ENCODE peak calls at places on chromosomes 4 and X, in seven cellular contexts. B is tibial artery, G is body of pancreas, D is neuronal stem cell, I is A549, W is heart right ventricle, K is tibial nerve. F is an unnamed sample. For H3K4me1, the result is how much of the 10 kb centered on the place peaks cover.

GRCh38 chr4:85798011-85798770 is 323.2 kb downstream of the ARHGAP24 start:
- DNase-seq in W (no peak), K (no peak), G (no peak), D (no peak), B (no peak), I (no peak), F (no peak)

GRCh38 chr4:47930971-47931804 is 16.8 kb upstream of the NFXL1 start:
- DNase-seq in K (no peak), W (no peak), G (peak), B (no peak), I (no peak), D (no peak), F (no peak)

GRCh38 chr4:136680271-136680670 is 852.0 kb downstream of the PCDH18 start:
- DNase-seq in K (no peak), G (no peak), I (no peak), D (no peak), B (no peak), W (no peak), F (no peak)

GRCh38 chr4:108811486-108811885 is 48.6 kb upstream of the ETNPPL start:
- DNase-seq in B (no peak), I (no peak), K (no peak), D (no peak), W (no peak), G (no peak), F (no peak)

GRCh38 chrX:153966841-153967535 is 4.6 kb downstream of the HCFC1 start:
- DNase-seq in K (no peak), D (no peak), B (no peak), I (no peak), G (no peak), W (no peak), F (no peak)

GRCh38 chrX:123975180-123975579 is 13.7 kb downstream of the STAG2 start:
- DNase-seq in B (no peak), K (no peak), W (no peak), G (peak), I (no peak), D (no peak), F (no peak)

GRCh38 chrX:103480526-103480925 is 38.8 kb downstream of the RAB40A start:
- DNase-seq in I (no peak), D (no peak), W (no peak), K (no peak), G (no peak), B (no peak), F (no peak)

GRCh38 chr4:173469622-173470021 is 60.4 kb downstream of the HAND2 start:
- DNase-seq in D (no peak), I (no peak), K (no peak), B (no peak), G (no peak), W (no peak), F (no peak)

GRCh38 chrX:18983711-18984380 is at the start of gene PHKA2:
- DNase-seq in I (no peak), W (peak), D (no peak), G (peak), B (peak), K (peak), F (peak)

GRCh38 chrX:123629502-123629901 is 103.3 kb downstream of the THOC2 start:
- DNase-seq in G (no peak), W (no peak), I (no peak), B (no peak), K (no peak), D (no peak), F (no peak)

GRCh38 chr4:188002346-188002745 is 6.8 kb downstream of the ZFP42 start:
- DNase-seq in G (no peak), B (no peak), I (no peak), D (no peak), W (no peak), K (no peak), F (no peak)

GRCh38 chrX:40176979-40177430 is 79.2 kb upstream of the BCOR start:
- DNase-seq in B (no peak), W (no peak), I (no peak), K (no peak), G (peak), D (no peak), F (peak)

GRCh38 chr4:147799986-147800555 is 68.2 kb downstream of the ARHGAP10 start:
- DNase-seq in W (no peak), D (no peak), G (no peak), B (no peak), K (no peak), I (no peak), F (no peak)

GRCh38 chr4:665751-666435 is 8.2 kb downstream of the ATP5ME start:
- DNase-seq in G (no peak), I (no peak), B (no peak), D (no peak), K (no peak), W (no peak), F (no peak)

GRCh38 chr4:6199344-6199921 is 916 bp downstream of the JAKMIP1 start:
- DNase-seq in B (peak), D (no peak), I (peak), K (no peak), W (no peak), G (no peak), F (no peak)

GRCh38 chrX:69182818-69183375 is 17.6 kb upstream of the PJA1 start:
- DNase-seq in K (no peak), B (no peak), G (no peak), D (no peak), I (no peak), W (no peak), F (no peak)

GRCh38 chrX:115978068-115978467 is 192.5 kb upstream of the AGTR2 start:
- DNase-seq in W (no peak), K (no peak), D (no peak), B (no peak), G (no peak), I (no peak), F (no peak)

GRCh38 chrX:136780241-136780640 is 491 bp downstream of the ARHGEF6 start:
- DNase-seq in W (no peak), G (no peak), B (no peak), K (no peak), D (no peak), I (no peak), F (no peak)
- H3K4me1 ChIP-seq in W (under half), G (under half), B (under half), K (under half), D (under half), I (under half), F (under half)

GRCh38 chr4:111028829-111029228 is 406.0 kb upstream of the PITX2 start:
- DNase-seq in G (no peak), B (no peak), W (no peak), I (no peak), D (no peak), K (no peak), F (no peak)
- H3K4me1 ChIP-seq in G (under half), B (under half), W (under half), I (under half), D (under half), K (under half), F (under half)

GRCh38 chr4:168886361-168886760 is 123.7 kb downstream of the CBR4 start:
- DNase-seq in W (no peak), K (no peak), G (no peak), D (no peak), B (no peak), I (peak), F (no peak)
- H3K4me1 ChIP-seq in W (under half), K (under half), G (under half), D (under half), B (half or more), I (under half), F (under half)

GRCh38 chr4:38678078-38678477 is 14.1 kb downstream of the KLF3 start:
- DNase-seq in B (no peak), G (no peak), K (peak), I (no peak), D (no peak), W (no peak), F (no peak)
- H3K4me1 ChIP-seq in B (half or more), G (under half), K (under half), I (under half), D (under half), W (half or more), F (half or more)

F was measured in suprapubic skin.